ENCODE peak calls at places on chromosomes 7 and 10, in nine cellular contexts. One of them, this sample, is unnamed.
A peak's percentile ranks its signal among the peaks of the same experiment; 100 is the strongest.

GRCh38 chr10:52313350-52314006 is 603 bp upstream of the DKK1 start:
- DNase-seq in Panc1: no peak
- DNase-seq in endothelial cell: peak; percentile 8
- DNase-seq in astrocyte of the cerebellum: no peak
- DNase-seq in upper lobe of right lung: no peak
- DNase-seq in endodermal cell: peak; percentile 80
- DNase-seq in lower lobe of right lung: no peak
- DNase-seq in adrenal gland: peak; percentile 1
- DNase-seq in tibial artery: no peak
- DNase-seq in this sample: no peak

GRCh38 chr10:52004342-52004949 is 305.1 kb upstream of the CSTF2T start:
- DNase-seq in endothelial cell: peak; percentile 9
- DNase-seq in astrocyte of the cerebellum: peak; percentile 31
- DNase-seq in adrenal gland: no peak
- DNase-seq in tibial artery: no peak
- DNase-seq in Panc1: peak; percentile 8
- DNase-seq in upper lobe of right lung: no peak
- DNase-seq in endodermal cell: no peak
- DNase-seq in lower lobe of right lung: no peak
- DNase-seq in this sample: no peak

GRCh38 chr7:22647451-22648257 is 79.3 kb upstream of the IL6 start:
- DNase-seq in endothelial cell: no peak
- DNase-seq in upper lobe of right lung: no peak
- DNase-seq in Panc1: no peak
- DNase-seq in adrenal gland: no peak
- DNase-seq in endodermal cell: no peak
- DNase-seq in lower lobe of right lung: no peak
- DNase-seq in tibial artery: no peak
- DNase-seq in astrocyte of the cerebellum: peak; percentile 98
- DNase-seq in this sample: no peak

GRCh38 chr7:96224682-96225081 is 97.2 kb downstream of the SLC25A13 start:
- DNase-seq in adrenal gland: no peak
- DNase-seq in Panc1: no peak
- DNase-seq in tibial artery: no peak
- DNase-seq in astrocyte of the cerebellum: no peak
- DNase-seq in endothelial cell: peak; percentile 42
- DNase-seq in upper lobe of right lung: no peak
- DNase-seq in endodermal cell: peak; percentile 73
- DNase-seq in lower lobe of right lung: no peak
- DNase-seq in this sample: no peak

GRCh38 chr10:69962746-69963135 is 89.9 kb upstream of the MACROH2A2 start:
- DNase-seq in Panc1: no peak
- DNase-seq in endothelial cell: no peak
- DNase-seq in adrenal gland: no peak
- DNase-seq in lower lobe of right lung: no peak
- DNase-seq in endodermal cell: no peak
- DNase-seq in tibial artery: no peak
- DNase-seq in astrocyte of the cerebellum: no peak
- DNase-seq in upper lobe of right lung: no peak
- DNase-seq in this sample: no peak

GRCh38 chr10:100229819-100230422 is 525 bp upstream of the CHUK start:
- DNase-seq in lower lobe of right lung: no peak
- DNase-seq in endothelial cell: no peak
- DNase-seq in endodermal cell: no peak
- DNase-seq in upper lobe of right lung: no peak
- DNase-seq in tibial artery: no peak
- DNase-seq in astrocyte of the cerebellum: no peak
- DNase-seq in Panc1: no peak
- DNase-seq in adrenal gland: no peak
- DNase-seq in this sample: no peak

GRCh38 chr10:26479766-26480492 is 41.8 kb downstream of the APBB1IP start:
- DNase-seq in Panc1: no peak
- DNase-seq in adrenal gland: no peak
- DNase-seq in endothelial cell: no peak
- DNase-seq in tibial artery: no peak
- DNase-seq in astrocyte of the cerebellum: no peak
- DNase-seq in endodermal cell: no peak
- DNase-seq in lower lobe of right lung: no peak
- DNase-seq in upper lobe of right lung: no peak
- DNase-seq in this sample: no peak

GRCh38 chr7:28163955-28164354 is 16.6 kb downstream of the JAZF1 start:
- DNase-seq in Panc1: no peak
- DNase-seq in endodermal cell: no peak
- DNase-seq in astrocyte of the cerebellum: peak; percentile 68
- DNase-seq in tibial artery: no peak
- DNase-seq in upper lobe of right lung: no peak
- DNase-seq in endothelial cell: no peak
- DNase-seq in lower lobe of right lung: no peak
- DNase-seq in adrenal gland: no peak
- DNase-seq in this sample: no peak

GRCh38 chr7:152664636-152665035 is 11.3 kb downstream of the XRCC2 start:
- DNase-seq in adrenal gland: no peak
- DNase-seq in endothelial cell: peak; percentile 4
- DNase-seq in lower lobe of right lung: no peak
- DNase-seq in astrocyte of the cerebellum: no peak
- DNase-seq in Panc1: no peak
- DNase-seq in endodermal cell: no peak
- DNase-seq in tibial artery: no peak
- DNase-seq in upper lobe of right lung: no peak
- DNase-seq in this sample: no peak

GRCh38 chr10:4033341-4033896 is 248.4 kb upstream of the KLF6 start:
- DNase-seq in Panc1: no peak
- DNase-seq in upper lobe of right lung: no peak
- DNase-seq in endothelial cell: no peak
- DNase-seq in tibial artery: no peak
- DNase-seq in endodermal cell: no peak
- DNase-seq in lower lobe of right lung: no peak
- DNase-seq in astrocyte of the cerebellum: no peak
- DNase-seq in adrenal gland: no peak
- DNase-seq in this sample: no peak

GRCh38 chr7:16271990-16272665 is 149.2 kb downstream of the CRPPA start:
- DNase-seq in tibial artery: no peak
- DNase-seq in endodermal cell: no peak
- DNase-seq in lower lobe of right lung: no peak
- DNase-seq in upper lobe of right lung: no peak
- DNase-seq in astrocyte of the cerebellum: no peak
- DNase-seq in adrenal gland: no peak
- DNase-seq in Panc1: no peak
- DNase-seq in endothelial cell: no peak
- DNase-seq in this sample: no peak

GRCh38 chr10:14601872-14602725 is 172.6 kb downstream of the FAM107B start:
- DNase-seq in lower lobe of right lung: peak; percentile 64
- DNase-seq in endodermal cell: no peak
- DNase-seq in upper lobe of right lung: no peak
- DNase-seq in adrenal gland: peak; percentile 59
- DNase-seq in astrocyte of the cerebellum: peak; percentile 12
- DNase-seq in Panc1: no peak
- DNase-seq in tibial artery: no peak
- DNase-seq in endothelial cell: no peak
- DNase-seq in this sample: peak; percentile 81

GRCh38 chr10:14953452-14954000 is 370 bp downstream of the DCLRE1C start:
- DNase-seq in upper lobe of right lung: no peak
- DNase-seq in tibial artery: no peak
- DNase-seq in endodermal cell: no peak
- DNase-seq in endothelial cell: peak; percentile 37
- DNase-seq in Panc1: no peak
- DNase-seq in lower lobe of right lung: peak; percentile 76
- DNase-seq in adrenal gland: peak; percentile 60
- DNase-seq in astrocyte of the cerebellum: peak; percentile 34
- DNase-seq in this sample: peak; percentile 46

GRCh38 chr7:99139031-99139430 is 4.9 kb downstream of the SMURF1 start:
- DNase-seq in astrocyte of the cerebellum: no peak
- DNase-seq in adrenal gland: no peak
- DNase-seq in tibial artery: no peak
- DNase-seq in endothelial cell: no peak
- DNase-seq in endodermal cell: no peak
- DNase-seq in Panc1: no peak
- DNase-seq in upper lobe of right lung: no peak
- DNase-seq in lower lobe of right lung: no peak
- DNase-seq in this sample: no peak

GRCh38 chr7:142788303-142789286 is 17.8 kb downstream of the PRSS2 start:
- DNase-seq in astrocyte of the cerebellum: no peak
- DNase-seq in adrenal gland: no peak
- DNase-seq in endodermal cell: no peak
- DNase-seq in tibial artery: no peak
- DNase-seq in lower lobe of right lung: no peak
- DNase-seq in endothelial cell: no peak
- DNase-seq in Panc1: no peak
- DNase-seq in upper lobe of right lung: no peak
- DNase-seq in this sample: no peak

GRCh38 chr7:140983802-140984201 is 30.9 kb downstream of the MRPS33 start:
- DNase-seq in endothelial cell: no peak
- DNase-seq in endodermal cell: no peak
- DNase-seq in upper lobe of right lung: no peak
- DNase-seq in adrenal gland: no peak
- DNase-seq in Panc1: no peak
- DNase-seq in lower lobe of right lung: no peak
- DNase-seq in astrocyte of the cerebellum: no peak
- DNase-seq in tibial artery: no peak
- DNase-seq in this sample: no peak

DNA sequence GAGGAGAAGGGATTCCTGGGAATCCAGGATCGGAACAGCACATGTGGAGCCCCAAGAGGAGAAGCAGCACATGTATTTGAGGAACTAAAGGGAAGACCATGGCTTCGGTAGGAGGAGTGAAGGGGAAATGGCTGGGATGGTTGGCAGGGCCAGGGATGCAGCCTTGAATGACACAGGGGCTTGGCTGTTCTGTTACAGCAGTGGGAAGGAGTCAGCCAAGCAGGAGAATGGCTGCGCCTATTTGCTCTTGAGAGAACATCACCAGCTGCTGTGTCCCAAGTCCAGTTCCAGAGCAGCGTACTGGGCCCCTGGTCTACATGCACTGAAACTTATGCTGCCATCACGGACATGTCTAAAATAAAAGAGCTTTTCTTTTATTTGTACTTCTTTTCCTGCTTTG is 130.0 kb downstream of the PLPP4 start:
- DNase-seq in endothelial cell: no peak
- DNase-seq in Panc1: no peak
- DNase-seq in adrenal gland: no peak
- DNase-seq in tibial artery: no peak
- DNase-seq in lower lobe of right lung: no peak
- DNase-seq in astrocyte of the cerebellum: no peak
- DNase-seq in upper lobe of right lung: no peak
- DNase-seq in endodermal cell: no peak
- DNase-seq in this sample: no peak
- TF ChIP-seq CTCF in endothelial cell: no peak
- TF ChIP-seq CTCF in Panc1: no peak
- TF ChIP-seq CTCF in adrenal gland: no peak
- TF ChIP-seq CTCF in tibial artery: no peak
- TF ChIP-seq CTCF in lower lobe of right lung: no peak
- TF ChIP-seq CTCF in astrocyte of the cerebellum: no peak
- TF ChIP-seq CTCF in upper lobe of right lung: no peak
- TF ChIP-seq CTCF in endodermal cell: no peak
- TF ChIP-seq CTCF in this sample: no peak

GRCh38 chr10:61142987-61143386 is 199.0 kb upstream of the RHOBTB1 start:
- DNase-seq in endodermal cell: no peak
- DNase-seq in Panc1: no peak
- DNase-seq in tibial artery: no peak
- DNase-seq in astrocyte of the cerebellum: no peak
- DNase-seq in upper lobe of right lung: no peak
- DNase-seq in endothelial cell: no peak
- DNase-seq in lower lobe of right lung: no peak
- DNase-seq in adrenal gland: no peak
- DNase-seq in this sample: no peak
- TF ChIP-seq CTCF in endodermal cell: peak; percentile 24
- TF ChIP-seq CTCF in Panc1: no peak
- TF ChIP-seq CTCF in tibial artery: no peak
- TF ChIP-seq CTCF in astrocyte of the cerebellum: no peak
- TF ChIP-seq CTCF in upper lobe of right lung: no peak
- TF ChIP-seq CTCF in endothelial cell: no peak
- TF ChIP-seq CTCF in lower lobe of right lung: no peak
- TF ChIP-seq CTCF in adrenal gland: no peak
- TF ChIP-seq CTCF in this sample: peak; percentile 6

DNA sequence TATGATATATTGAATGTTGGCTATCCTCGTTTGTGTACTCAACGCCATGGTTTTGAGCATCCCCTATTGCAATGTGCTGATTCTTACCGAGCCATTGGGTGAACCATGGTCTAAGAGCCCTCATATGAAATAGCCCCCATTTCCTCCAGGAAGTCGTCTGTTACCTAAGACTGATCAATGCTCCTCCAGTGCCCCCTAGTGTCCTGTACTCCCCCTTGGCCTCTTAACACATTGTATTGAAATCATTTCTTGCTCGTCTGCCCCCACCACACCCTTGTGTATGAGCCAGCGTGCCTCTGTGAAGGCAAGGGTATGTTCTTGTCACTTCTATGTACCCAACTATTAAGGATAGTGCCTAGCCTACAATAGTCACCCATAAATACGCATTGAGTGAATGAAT is 11.2 kb upstream of the SLC35B4 start:
- DNase-seq in endothelial cell: peak; percentile 60
- DNase-seq in adrenal gland: peak; percentile 40
- DNase-seq in Panc1: peak; percentile 38
- DNase-seq in tibial artery: no peak
- DNase-seq in lower lobe of right lung: no peak
- DNase-seq in astrocyte of the cerebellum: peak; percentile 13
- DNase-seq in endodermal cell: peak; percentile 89
- DNase-seq in upper lobe of right lung: no peak
- DNase-seq in this sample: no peak
- TF ChIP-seq CTCF in endothelial cell: no peak
- TF ChIP-seq CTCF in adrenal gland: peak; percentile 8
- TF ChIP-seq CTCF in Panc1: peak; percentile 70
- TF ChIP-seq CTCF in tibial artery: no peak
- TF ChIP-seq CTCF in lower lobe of right lung: peak; percentile 35
- TF ChIP-seq CTCF in astrocyte of the cerebellum: peak; percentile 54
- TF ChIP-seq CTCF in endodermal cell: peak; percentile 81
- TF ChIP-seq CTCF in upper lobe of right lung: peak; percentile 35
- TF ChIP-seq CTCF in this sample: peak; percentile 43

DNA sequence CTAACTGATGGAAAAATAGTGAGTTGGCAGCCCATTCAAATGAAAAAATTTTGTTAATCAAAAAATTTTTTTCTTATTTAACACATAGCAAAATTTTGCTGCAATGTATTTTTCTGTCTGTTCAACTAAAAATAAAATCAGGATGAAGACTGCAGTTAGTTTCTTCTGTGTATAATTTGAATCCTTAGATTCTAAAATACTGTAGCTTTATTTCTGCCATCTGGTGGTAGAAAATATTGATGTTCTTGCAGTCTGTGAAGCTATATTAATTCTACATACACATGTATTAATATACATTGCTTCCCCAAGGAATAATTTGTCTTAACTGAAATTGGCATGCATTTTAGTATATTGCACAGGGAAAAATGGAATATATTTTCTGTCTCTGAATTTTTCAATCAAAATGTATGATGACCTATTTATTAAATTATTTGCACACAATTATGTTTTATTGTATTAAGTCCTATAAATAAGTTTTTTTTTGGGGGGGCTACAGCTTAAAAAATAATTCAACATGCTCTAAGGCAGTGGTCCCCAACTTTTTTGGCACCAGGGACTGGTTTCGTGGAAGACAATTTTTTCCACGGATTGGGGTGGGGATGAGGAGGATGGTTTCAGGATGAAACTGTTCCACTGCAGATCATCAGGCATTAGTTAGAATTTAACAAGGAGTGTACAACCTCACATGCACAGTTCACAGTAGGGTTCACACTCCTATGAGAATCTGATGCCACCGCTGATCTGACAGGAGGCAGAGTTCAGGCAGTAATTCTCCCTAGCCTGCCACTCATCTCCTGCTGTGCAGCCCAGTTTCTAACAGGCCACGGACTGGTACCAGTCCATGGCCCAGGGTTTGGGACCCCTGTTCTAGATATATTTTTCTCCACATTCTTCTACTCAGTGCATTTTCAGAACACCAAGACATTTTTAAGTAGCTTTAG is 119.4 kb downstream of the GNAT3 start:
- DNase-seq in adrenal gland: no peak
- DNase-seq in lower lobe of right lung: no peak
- DNase-seq in Panc1: no peak
- DNase-seq in astrocyte of the cerebellum: no peak
- DNase-seq in upper lobe of right lung: no peak
- DNase-seq in tibial artery: no peak
- DNase-seq in endodermal cell: no peak
- DNase-seq in endothelial cell: no peak
- DNase-seq in this sample: no peak
- TF ChIP-seq CTCF in adrenal gland: peak; percentile 64
- TF ChIP-seq CTCF in lower lobe of right lung: peak; percentile 44
- TF ChIP-seq CTCF in Panc1: peak; percentile 55
- TF ChIP-seq CTCF in astrocyte of the cerebellum: no peak
- TF ChIP-seq CTCF in upper lobe of right lung: peak; percentile 58
- TF ChIP-seq CTCF in tibial artery: peak; percentile 58
- TF ChIP-seq CTCF in endodermal cell: peak; percentile 74
- TF ChIP-seq CTCF in endothelial cell: peak; percentile 57
- TF ChIP-seq CTCF in this sample: peak; percentile 26

This sample was measured in CD14-positive monocyte.